ENCODE peak calls at places on chromosomes 16 and 17, in four cellular contexts. Z, E, H and W are unnamed samples. For H3K9me3, the result is how much of the 10 kb centered on the place peaks cover.

GRCh38 chr17:80166446-80166845 is 3.4 kb upstream of the CARD14 start:
- DNase-seq in Z (no peak), E (no peak), H (no peak), W (no peak)

GRCh38 chr16:72838999-72839398 is 208.9 kb downstream of the ZFHX3 start:
- DNase-seq in Z (no peak), E (no peak), H (no peak), W (no peak)

GRCh38 chr16:85649978-85650863 is 37.1 kb downstream of the GSE1 start:
- DNase-seq in Z (peak), E (no peak), H (no peak), W (no peak)

GRCh38 chr16:180101-180920 is at the start of gene HBQ1:
- DNase-seq in Z (peak), E (no peak), H (no peak), W (no peak)

GRCh38 chr16:83561876-83562275 is 245.9 kb upstream of the HSBP1 start:
- DNase-seq in Z (no peak), E (no peak), H (no peak), W (peak)

GRCh38 chr16:23014592-23014991 is 134.7 kb downstream of the USP31 start:
- DNase-seq in Z (no peak), E (no peak), H (no peak), W (no peak)

GRCh38 chr17:18028114-18028513 is 10.9 kb downstream of the ATPAF2 start:
- DNase-seq in Z (no peak), E (no peak), H (no peak), W (no peak)

GRCh38 chr16:89275837-89276720 is 58.6 kb downstream of the ZNF778 start:
- DNase-seq in Z (no peak), E (no peak), H (no peak), W (no peak)

GRCh38 chr17:69428252-69428980 is 13.9 kb downstream of the MAP2K6 start:
- DNase-seq in Z (no peak), E (no peak), H (no peak), W (no peak)

GRCh38 chr16:84823484-84823883 is 3.7 kb downstream of the CRISPLD2 start:
- DNase-seq in Z (no peak), E (no peak), H (no peak), W (no peak)

GRCh38 chr17:5557485-5557884 is 26.8 kb downstream of the NLRP1 start:
- DNase-seq in Z (no peak), E (no peak), H (no peak), W (peak)

GRCh38 chr16:67637625-67638024 is 7.3 kb upstream of the CARMIL2 start:
- DNase-seq in Z (no peak), E (no peak), H (no peak), W (no peak)

GRCh38 chr16:9013508-9013864 is 49.8 kb upstream of the USP7 start:
- DNase-seq in Z (no peak), E (no peak), H (no peak), W (no peak)

GRCh38 chr16:53743149-53743566 is 39.2 kb downstream of the FTO start:
- DNase-seq in Z (peak), E (no peak), H (no peak), W (no peak)

GRCh38 chr16:9625122-9625521 is 533.7 kb downstream of the HAPSTR1 start:
- DNase-seq in Z (no peak), E (no peak), H (peak), W (no peak)

GRCh38 chr17:17051791-17052461 is 9.7 kb downstream of the MPRIP start:
- DNase-seq in Z (no peak), E (peak), H (no peak), W (no peak)

DNA sequence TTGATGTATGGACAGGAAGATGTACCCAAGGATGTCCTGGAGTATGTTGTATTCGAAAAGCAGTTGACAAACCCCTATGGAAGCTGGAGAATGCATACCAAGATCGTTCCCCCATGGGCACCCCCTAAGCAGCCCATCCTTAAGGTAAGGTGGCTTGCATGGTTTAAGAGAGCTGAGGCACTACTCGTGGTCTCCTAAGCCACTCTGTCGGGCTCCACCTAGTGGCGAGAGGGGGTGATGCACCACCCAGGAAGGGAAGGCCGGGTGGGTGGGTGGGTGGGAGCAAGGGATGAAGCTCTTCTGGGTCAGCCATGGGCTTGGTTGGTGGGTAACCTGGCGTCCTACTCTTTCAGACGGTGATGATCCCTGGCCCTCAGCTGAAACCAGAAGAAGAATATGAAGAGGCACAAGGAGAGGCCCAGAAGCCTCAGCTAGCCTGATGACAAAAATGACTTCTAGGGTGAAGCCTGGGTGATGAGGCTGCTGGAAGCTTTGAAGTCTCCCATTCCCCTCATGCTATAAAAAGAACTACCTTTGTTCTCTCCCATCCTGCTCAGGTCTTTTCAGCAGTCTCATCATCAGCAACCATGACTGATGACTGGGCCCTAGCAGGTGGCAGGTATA is 21.5 kb downstream of the GPR179 start:
- DNase-seq in Z (peak), E (peak), H (no peak), W (peak)
- TF ChIP-seq CTCF in Z (peak), E (peak), H (no peak), W (peak)

GRCh38 chr16:71448274-71448866 is 6.5 kb upstream of the TLE7 start:
- DNase-seq in Z (no peak), E (no peak), H (no peak), W (no peak)
- H3K9me3 ChIP-seq in Z (under half), E (half or more), H (under half), W (half or more)

DNA sequence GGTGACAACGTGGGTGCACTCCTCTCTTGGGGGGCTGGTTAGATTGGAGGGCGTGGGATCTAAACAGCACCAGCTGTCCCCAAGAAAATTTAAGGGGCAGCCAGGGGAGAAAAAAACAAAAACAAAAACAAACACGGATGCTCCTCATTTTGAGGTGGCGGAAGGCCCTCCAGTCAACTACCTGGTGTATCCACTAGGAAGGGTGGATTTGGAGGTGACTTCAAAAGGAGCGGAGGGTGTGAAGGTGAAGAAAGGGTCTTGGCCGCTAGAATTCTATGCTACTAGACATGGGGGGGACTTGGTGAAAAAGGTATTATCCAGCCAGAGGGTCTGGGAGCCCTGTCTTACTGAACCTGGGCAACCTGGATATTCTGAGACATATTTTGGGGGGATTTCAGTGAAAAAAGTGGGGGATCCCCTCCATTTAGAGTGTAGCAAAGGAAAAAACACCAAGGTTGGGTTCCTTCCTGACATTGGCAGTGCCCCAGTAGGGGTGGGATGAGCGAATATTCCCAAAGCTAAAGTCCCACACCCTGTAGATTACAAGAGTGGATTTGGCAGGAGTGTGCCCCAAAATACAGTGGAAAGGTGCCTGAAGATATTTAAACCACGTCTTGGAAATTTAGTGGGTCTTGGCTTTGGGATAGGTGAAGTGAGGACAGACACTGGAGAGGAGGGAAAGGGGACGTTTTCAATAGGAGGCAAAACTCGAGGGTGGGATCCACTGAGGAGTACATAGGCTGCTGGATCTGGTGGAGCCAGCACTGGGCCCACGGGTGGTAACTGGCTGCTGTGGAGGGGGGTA is 454 bp upstream of the FGF11 start:
- DNase-seq in Z (no peak), E (no peak), H (no peak), W (no peak)
- H3K4me3 ChIP-seq in Z (peak), E (peak), H (peak), W (peak)

GRCh38 chr17:75898065-75898464 is 1.3 kb upstream of the TRIM65 start:
- DNase-seq in Z (no peak), E (no peak), H (no peak), W (no peak)

GRCh38 chr17:75896360-75897075 is at the start of gene TRIM65:
- DNase-seq in Z (peak), E (peak), H (peak), W (peak)

GRCh38 chr17:75898791-75899190 is 2.0 kb upstream of the TRIM65 start:
- DNase-seq in Z (no peak), E (peak), H (no peak), W (no peak)

GRCh38 chr17:75899353-75899752 is 2.6 kb upstream of the TRIM65 start:
- DNase-seq in Z (no peak), E (no peak), H (no peak), W (no peak)

DNA sequence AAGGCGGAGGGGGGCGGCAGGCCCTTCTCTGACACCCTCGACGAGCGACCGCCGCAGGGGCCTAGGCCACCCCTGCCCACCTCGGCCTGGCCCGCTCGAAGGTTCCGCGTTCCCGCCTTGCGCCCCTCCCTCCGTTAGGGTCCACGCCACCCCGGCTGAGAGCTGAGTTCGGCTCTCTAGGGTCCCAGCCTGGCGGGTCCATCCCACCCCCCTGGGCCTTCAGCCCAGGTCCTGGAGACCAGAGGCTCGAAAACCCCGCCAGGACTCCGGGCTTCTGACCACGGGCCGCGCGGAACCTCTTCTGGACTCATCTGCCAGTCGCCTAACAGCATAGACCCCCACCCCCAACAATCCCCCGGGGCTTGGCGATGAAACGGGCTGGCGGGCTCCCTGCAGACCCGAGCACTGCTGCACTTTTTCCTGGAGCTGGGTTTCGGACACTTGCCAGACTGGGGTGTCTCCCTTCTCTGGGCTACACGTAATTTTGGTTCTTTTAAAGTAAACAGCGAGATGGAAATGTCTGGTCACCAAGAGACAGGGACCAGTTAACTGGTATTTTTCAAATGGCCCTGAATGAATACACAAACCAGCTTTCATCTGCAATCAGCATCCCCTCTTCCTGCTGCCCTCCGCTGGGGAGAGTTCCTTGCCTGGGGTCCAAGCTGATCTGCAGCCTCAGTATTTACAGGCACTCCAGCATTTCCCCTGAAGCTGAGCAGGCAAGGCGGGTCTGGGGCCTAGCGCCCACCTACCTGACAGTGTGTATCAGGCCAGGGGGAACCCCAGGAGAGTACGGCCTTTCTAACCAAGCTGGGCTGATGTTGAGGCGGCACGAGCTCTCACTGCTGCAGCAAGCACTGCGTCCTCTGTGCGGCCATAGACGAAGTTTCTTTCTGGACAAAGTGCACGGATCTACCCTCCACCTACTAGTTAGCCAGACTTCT is 597 bp upstream of the TRIM65 start:
- DNase-seq in Z (no peak), E (no peak), H (no peak), W (no peak)
- TF ChIP-seq CTCF in Z (no peak), E (no peak), H (no peak), W (no peak)